ENCODE peak calls at places on chromosomes 1 and 21, in nine cellular contexts. X is ecto neural progenitor cell; W is CD8-positive, alpha-beta memory T cell; T is NCI-H774; I is nephron progenitor cell; K is astrocyte of the spinal cord; Z is osteocyte; Y is DMS153; G is stimulated activated CD8-positive, alpha-beta memory T cell treated with anti-CD3 and anti-CD28 coated beads, Interleukin-7, amount 100 ng/mL, for 1 hour. Q is an unnamed sample.

GRCh38 chr1:10888289-10888688 is 91.8 kb upstream of the CASZ1 start:
- DNase-seq in G (no peak), Z (no peak), W (no peak), Y (no peak), I (peak), T (no peak), K (no peak), X (peak), Q (no peak)

GRCh38 chr1:242146640-242147039 is 147.7 kb upstream of the MAP1LC3C start:
- DNase-seq in W (no peak), G (no peak), Y (no peak), K (no peak), Z (no peak), T (no peak), X (no peak), I (no peak), Q (no peak)

GRCh38 chr1:155598842-155599331 is 11.1 kb upstream of the MSTO1 start:
- DNase-seq in Y (no peak), G (no peak), X (peak), Z (no peak), W (peak), I (peak), K (peak), T (no peak), Q (no peak)

GRCh38 chr1:2229921-2230700 is 2.0 kb downstream of the SKI start:
- DNase-seq in I (no peak), X (no peak), G (no peak), Y (no peak), Z (peak), T (no peak), K (no peak), W (no peak), Q (peak)

GRCh38 chr1:18770799-18771198 is 88.7 kb downstream of the TAS1R2 start:
- DNase-seq in W (no peak), X (no peak), T (no peak), I (no peak), G (no peak), K (no peak), Z (no peak), Y (no peak), Q (no peak)

GRCh38 chr1:29210278-29211085 is 20.3 kb downstream of the MECR start:
- DNase-seq in W (no peak), T (no peak), K (no peak), Y (no peak), I (no peak), Z (no peak), G (no peak), X (no peak), Q (no peak)

GRCh38 chr1:218809625-218810024 is 364.1 kb upstream of the LYPLAL1 start:
- DNase-seq in T (no peak), Y (no peak), I (no peak), G (no peak), K (peak), X (no peak), W (no peak), Z (no peak), Q (no peak)

GRCh38 chr21:34952701-34953100 is 96.4 kb downstream of the RUNX1 start:
- DNase-seq in T (peak), W (no peak), Z (no peak), Y (peak), K (no peak), X (no peak), G (no peak), I (no peak), Q (no peak)

GRCh38 chr1:183810172-183810571 is 5.3 kb downstream of the RGL1 start:
- DNase-seq in W (no peak), I (no peak), X (no peak), Z (no peak), Y (no peak), K (no peak), G (no peak), T (no peak), Q (no peak)

GRCh38 chr1:155847823-155848529 is 9.0 kb downstream of the GON4L start:
- DNase-seq in T (no peak), I (no peak), G (no peak), Z (no peak), Y (no peak), K (no peak), X (no peak), W (no peak), Q (no peak)

GRCh38 chr1:87902830-87903614 is 574.3 kb downstream of the LMO4 start:
- DNase-seq in W (no peak), G (no peak), Z (no peak), K (peak), T (peak), I (no peak), Y (peak), X (no peak), Q (no peak)

GRCh38 chr1:59690531-59690930 is 124.2 kb upstream of the HOOK1 start:
- DNase-seq in I (no peak), K (no peak), X (no peak), W (no peak), G (no peak), Z (no peak), Y (no peak), T (no peak), Q (no peak)

GRCh38 chr1:181592261-181592859 is 109.0 kb downstream of the CACNA1E start:
- DNase-seq in G (no peak), W (no peak), Z (no peak), X (no peak), T (peak), I (peak), Y (no peak), K (no peak), Q (no peak)

GRCh38 chr21:33560965-33561364 is 18.1 kb downstream of the SON start:
- DNase-seq in Y (no peak), Z (no peak), W (no peak), X (no peak), I (no peak), K (no peak), T (no peak), G (no peak), Q (no peak)

Q was measured in type B pancreatic cell.